ENCODE peak calls at places on chromosomes 11 and 22, in eight cellular contexts. W is adrenal gland, N is NCI-H1436, Q is GM19239, J is NCI-H1105, C is colonic mucosa, Y is foreskin fibroblast, L is T-cell. A is an unnamed sample.

GRCh38 chr11:32792111-32792947 is 2.1 kb downstream of the CCDC73 start:
- DNase-seq in Y (no peak), J (no peak), N (no peak), W (no peak), C (no peak), Q (no peak), L (no peak), A (no peak)

GRCh38 chr22:20437253-20438065 is at the start of gene SCARF2:
- DNase-seq in L (no peak), N (no peak), W (no peak), Q (no peak), C (no peak), Y (peak), J (no peak), A (no peak)

GRCh38 chr22:41915035-41915782 is at the start of gene SHISA8:
- DNase-seq in Y (peak), C (peak), N (peak), L (peak), Q (no peak), J (peak), W (peak), A (peak)

GRCh38 chr22:43002198-43002577 is 12.8 kb downstream of the PACSIN2 start:
- DNase-seq in Y (peak), C (no peak), N (no peak), Q (no peak), J (no peak), L (no peak), W (no peak), A (no peak)

GRCh38 chr22:31173386-31174145 is 13.6 kb downstream of the RNF185 start:
- DNase-seq in W (no peak), Q (no peak), C (no peak), J (no peak), N (no peak), L (no peak), Y (peak), A (no peak)

GRCh38 chr11:117299351-117300300 is 8.5 kb downstream of the BACE1-AS start:
- DNase-seq in Y (no peak), J (no peak), N (no peak), Q (no peak), L (no peak), W (no peak), C (no peak), A (no peak)

GRCh38 chr11:66188580-66188979 is 79.9 kb upstream of the RAB1B start:
- DNase-seq in L (no peak), Q (no peak), C (no peak), Y (peak), W (no peak), N (no peak), J (no peak), A (no peak)

GRCh38 chr11:111737877-111738205 is 28.3 kb downstream of the PPP2R1B start:
- DNase-seq in N (no peak), C (no peak), W (no peak), L (no peak), Q (no peak), Y (peak), J (no peak), A (no peak)

GRCh38 chr11:11963842-11964773 is 44.3 kb downstream of the DKK3 start:
- DNase-seq in J (no peak), C (no peak), Q (no peak), W (no peak), L (no peak), N (no peak), Y (no peak), A (peak)

A was measured in stomach.